ENCODE peak calls at places on chromosomes 2 and 18, in eight cellular contexts. E, S, M, I, X, P, B and R are unnamed samples.

GRCh38 chr2:25372405-25373268 is 30.9 kb upstream of the DNMT3A start:
- DNase-seq in S (no peak), E (no peak), B (no peak), I (peak), X (no peak), P (no peak), M (no peak), R (no peak)

GRCh38 chr2:200353125-200353524 is 46.6 kb downstream of the SPATS2L start:
- DNase-seq in M (no peak), B (no peak), X (peak), E (no peak), I (no peak), P (no peak), S (peak), R (no peak)

GRCh38 chr2:88639865-88640264 is 12.6 kb upstream of the EIF2AK3 start:
- DNase-seq in P (no peak), E (no peak), M (no peak), X (no peak), I (no peak), B (no peak), S (no peak), R (no peak)

GRCh38 chr2:86332654-86333053 is 4.8 kb downstream of the REEP1 start:
- DNase-seq in B (no peak), E (no peak), P (no peak), X (no peak), M (no peak), S (no peak), I (no peak), R (no peak)

GRCh38 chr18:49884465-49884864 is 71.1 kb upstream of the ACAA2 start:
- DNase-seq in B (no peak), P (no peak), S (no peak), M (no peak), E (no peak), X (no peak), I (no peak), R (no peak)

GRCh38 chr2:144890828-144891227 is 370.9 kb upstream of the ZEB2 start:
- DNase-seq in M (peak), X (peak), P (no peak), I (no peak), S (peak), B (peak), E (no peak), R (peak)

GRCh38 chr2:55885129-55885943 is 38.2 kb downstream of the EFEMP1 start:
- DNase-seq in M (peak), X (peak), P (no peak), S (peak), E (no peak), I (no peak), B (peak), R (peak)

GRCh38 chr18:21134895-21135294 is 23.3 kb upstream of the ROCK1 start:
- DNase-seq in S (peak), E (no peak), M (no peak), I (no peak), X (peak), B (peak), P (no peak), R (no peak)

GRCh38 chr2:197028230-197028629 is 101.7 kb upstream of the PGAP1 start:
- DNase-seq in S (peak), B (peak), E (no peak), M (peak), I (no peak), P (no peak), X (peak), R (peak)

GRCh38 chr2:96386470-96386869 is 50.9 kb downstream of the NCAPH start:
- DNase-seq in S (peak), B (no peak), P (no peak), I (no peak), X (no peak), M (no peak), E (no peak), R (peak)

GRCh38 chr2:240992572-240993291 is 5.7 kb upstream of the SNED1 start:
- DNase-seq in X (no peak), B (no peak), I (peak), E (no peak), M (no peak), S (no peak), P (no peak), R (no peak)

GRCh38 chr2:234674781-234675201 is 177.9 kb upstream of the ARL4C start:
- DNase-seq in B (peak), E (no peak), I (no peak), X (peak), S (peak), P (no peak), M (peak), R (peak)

GRCh38 chr2:46983065-46983801 is 67.6 kb upstream of the MCFD2 start:
- DNase-seq in P (peak), I (no peak), S (peak), X (peak), M (peak), E (no peak), B (peak), R (no peak)

GRCh38 chr18:46408334-46408987 is 248.6 kb downstream of the LOXHD1 start:
- DNase-seq in I (no peak), B (no peak), P (no peak), X (peak), S (peak), M (peak), E (no peak), R (no peak)

GRCh38 chr2:234960091-234961088 is 8.6 kb downstream of the SH3BP4 start:
- DNase-seq in B (no peak), M (no peak), I (no peak), P (peak), X (no peak), S (no peak), E (no peak), R (no peak)

GRCh38 chr18:61400016-61400630 is 66.9 kb downstream of the CDH20 start:
- DNase-seq in I (no peak), E (no peak), S (peak), B (no peak), P (no peak), X (peak), M (no peak), R (no peak)

GRCh38 chr2:230865766-230866703 is 1.3 kb downstream of the ITM2C start:
- DNase-seq in S (peak), B (no peak), E (peak), P (peak), X (peak), M (no peak), I (peak), R (no peak)

GRCh38 chr18:48216639-48217280 is 192.4 kb downstream of the ZBTB7C start:
- DNase-seq in P (no peak), I (no peak), X (no peak), E (no peak), B (no peak), M (no peak), S (no peak), R (no peak)

GRCh38 chr2:36655456-36655855 is 41.1 kb upstream of the VIT start:
- DNase-seq in X (peak), B (no peak), E (no peak), S (no peak), M (peak), I (no peak), P (no peak), R (no peak)

GRCh38 chr2:17262854-17263253 is 255.4 kb downstream of the RAD51AP2 start:
- DNase-seq in M (no peak), E (no peak), S (no peak), P (no peak), B (no peak), I (no peak), X (no peak), R (no peak)

GRCh38 chr2:47070920-47071824 is 83.9 kb downstream of the STPG4 start:
- DNase-seq in X (peak), I (peak), B (peak), P (peak), M (peak), E (peak), S (peak), R (no peak)

GRCh38 chr2:154978244-154978643 is 279.7 kb downstream of the KCNJ3 start:
- DNase-seq in I (no peak), S (no peak), M (peak), B (no peak), X (no peak), P (no peak), E (no peak), R (no peak)

GRCh38 chr2:241562269-241562891 is 3.8 kb downstream of the BOK start:
- DNase-seq in S (no peak), M (no peak), P (no peak), E (no peak), I (no peak), B (no peak), X (no peak), R (no peak)